ENCODE peak calls at places on chromosomes 1 and 21, in seven cellular contexts. V, U, S, K, Q, Y and H are unnamed samples.

GRCh38 chr1:43844114-43844513 is 89.5 kb upstream of the ARTN start:
- DNase-seq in V (no peak), U (no peak), S (no peak), K (no peak), Q (no peak), Y (no peak), H (no peak)

GRCh38 chr1:205074513-205074912 is 9.7 kb downstream of the TMEM81 start:
- DNase-seq in V (peak; percentile 44), U (peak; percentile 54), S (no peak), K (no peak), Q (no peak), Y (no peak), H (no peak)

GRCh38 chr21:42388740-42389448 is 7.0 kb downstream of the TMPRSS3 start:
- DNase-seq in V (no peak), U (no peak), S (no peak), K (no peak), Q (peak; percentile 47), Y (no peak), H (no peak)

GRCh38 chr1:206496131-206496793 is 11.1 kb upstream of the RASSF5 start:
- DNase-seq in V (no peak), U (no peak), S (no peak), K (no peak), Q (no peak), Y (no peak), H (no peak)

GRCh38 chr21:31420354-31420753 is 76.3 kb upstream of the TIAM1 start:
- DNase-seq in V (no peak), U (no peak), S (no peak), K (no peak), Q (no peak), Y (no peak), H (no peak)

GRCh38 chr1:42933060-42933586 is 25.5 kb downstream of the SLC2A1 start:
- DNase-seq in V (no peak), U (no peak), S (no peak), K (no peak), Q (no peak), Y (no peak), H (no peak)

GRCh38 chr1:204736861-204737260 is 51.3 kb upstream of the LRRN2 start:
- DNase-seq in V (no peak), U (no peak), S (no peak), K (no peak), Q (no peak), Y (no peak), H (no peak)

GRCh38 chr1:191882870-191883269 is 275.4 kb upstream of the RGS18 start:
- DNase-seq in V (no peak), U (no peak), S (no peak), K (no peak), Q (no peak), Y (no peak), H (no peak)

GRCh38 chr1:109274533-109275476 is 8.1 kb downstream of the PSRC1 start:
- DNase-seq in V (peak; percentile 96), U (peak; percentile 94), S (no peak), K (peak; percentile 58), Q (peak; percentile 42), Y (peak; percentile 84), H (peak; percentile 59)

GRCh38 chr1:9406111-9406510 is 113.4 kb downstream of the SPSB1 start:
- DNase-seq in V (no peak), U (no peak), S (no peak), K (no peak), Q (no peak), Y (no peak), H (no peak)

GRCh38 chr1:156584813-156585212 is 5.3 kb downstream of the TTC24 start:
- DNase-seq in V (no peak), U (no peak), S (no peak), K (no peak), Q (peak; percentile 36), Y (no peak), H (no peak)

GRCh38 chr1:156579472-156579871 is at the start of gene TTC24:
- DNase-seq in V (no peak), U (no peak), S (no peak), K (no peak), Q (no peak), Y (no peak), H (no peak)

GRCh38 chr1:156581661-156582387 is 2.3 kb downstream of the TTC24 start:
- DNase-seq in V (no peak), U (no peak), S (no peak), K (no peak), Q (no peak), Y (no peak), H (no peak)

GRCh38 chr1:156583821-156584622 is 4.5 kb downstream of the TTC24 start:
- DNase-seq in V (peak; percentile 88), U (peak; percentile 89), S (peak; percentile 63), K (peak; percentile 82), Q (peak; percentile 55), Y (no peak), H (no peak)

DNA sequence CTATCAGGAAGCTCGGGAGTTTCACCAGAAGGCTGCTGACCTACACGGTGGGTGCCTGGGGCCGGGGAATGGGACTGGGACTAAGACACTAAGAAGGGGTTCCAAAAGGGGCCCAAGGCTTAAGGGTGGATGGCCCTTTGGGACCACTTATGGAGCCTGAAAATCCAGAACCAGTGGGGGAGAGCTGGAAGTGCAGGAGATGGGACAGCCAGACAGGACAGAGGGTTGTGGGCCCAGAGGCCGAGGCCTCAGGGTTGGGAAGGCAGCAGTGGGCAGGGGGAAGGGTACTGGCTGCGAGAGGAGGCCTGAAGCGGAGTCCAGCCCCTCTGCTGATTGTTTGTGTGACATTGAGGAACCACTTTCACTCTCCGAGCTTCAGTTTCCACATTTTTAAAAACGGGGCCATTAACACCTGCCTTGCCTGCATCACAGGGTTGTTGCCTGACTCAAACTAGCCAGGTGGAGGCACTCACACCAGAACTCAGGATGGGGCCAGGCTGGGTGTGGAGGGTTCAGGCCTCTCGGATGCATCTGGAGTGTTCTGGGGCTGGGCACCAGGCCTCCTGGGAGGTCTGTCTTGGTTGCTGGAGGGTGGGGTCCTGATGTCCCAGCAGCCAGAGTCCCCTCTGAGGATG is 3.0 kb downstream of the TTC24 start:
- DNase-seq in V (no peak), U (no peak), S (no peak), K (no peak), Q (no peak), Y (no peak), H (no peak)
- TF ChIP-seq CTCF in V (no peak), U (no peak), S (no peak), K (no peak), Q (no peak), Y (no peak), H (no peak)

DNA sequence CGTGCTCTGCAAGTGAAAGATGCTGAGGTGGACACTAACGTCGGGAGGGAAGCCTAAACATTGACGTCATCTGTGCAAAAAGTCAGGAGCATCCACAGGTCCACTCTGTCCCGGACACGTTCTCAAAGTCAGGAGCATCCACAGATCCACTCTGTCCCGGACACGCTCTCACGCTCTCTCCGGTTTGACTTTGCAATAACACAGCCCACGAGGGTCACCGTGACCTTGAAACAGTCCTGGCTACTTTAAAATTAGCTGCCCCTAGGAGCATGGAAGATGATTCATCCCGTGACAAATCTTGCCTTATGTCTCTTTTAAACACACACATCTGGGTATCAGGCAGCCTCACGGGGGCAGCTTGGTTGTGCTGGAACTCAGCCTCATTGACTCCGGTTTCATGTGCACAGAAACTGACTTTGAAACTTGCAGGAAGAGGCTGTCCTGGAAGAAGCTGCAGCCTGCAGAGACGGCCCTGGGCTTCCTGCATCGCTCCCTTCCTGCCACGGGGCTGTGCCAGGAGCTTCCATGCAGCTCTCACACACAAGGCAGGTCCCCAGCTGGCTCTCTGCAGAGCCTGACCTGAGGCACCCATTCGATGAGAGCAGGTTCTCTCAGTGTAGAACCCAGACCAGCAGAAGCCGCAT is 18.1 kb upstream of the COL18A1 start:
- DNase-seq in V (peak; percentile 46), U (peak; percentile 51), S (peak; percentile 66), K (peak; percentile 90), Q (no peak), Y (peak; percentile 44), H (peak; percentile 55)
- TF ChIP-seq CTCF in V (peak; percentile 14), U (no peak), S (peak; percentile 35), K (peak; percentile 45), Q (no peak), Y (no peak), H (peak; percentile 60)

DNA sequence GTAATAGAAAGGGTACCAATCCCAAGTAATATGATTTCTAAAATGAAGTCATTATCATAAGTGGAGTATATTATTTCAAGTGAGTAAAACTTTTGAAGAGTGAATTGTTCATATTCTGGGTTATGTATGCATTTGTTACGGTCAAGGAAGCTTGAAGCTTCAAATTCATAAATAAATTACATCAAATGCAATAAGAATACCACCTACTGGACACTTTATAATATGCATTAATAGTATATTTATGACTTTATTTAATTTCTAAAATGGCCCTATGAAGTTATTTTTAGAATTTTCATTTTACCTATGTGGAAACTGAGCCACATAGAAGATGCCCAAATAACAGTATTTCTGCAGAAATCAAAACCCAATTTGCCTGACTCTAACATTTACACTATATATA is 260.6 kb downstream of the SMYD3 start:
- DNase-seq in V (no peak), U (no peak), S (no peak), K (no peak), Q (no peak), Y (no peak), H (no peak)
- TF ChIP-seq CTCF in V (no peak), U (peak; percentile 30), S (no peak), K (no peak), Q (no peak), Y (no peak), H (peak; percentile 36)

GRCh38 chr1:23910553-23911246 is 2.5 kb downstream of the CNR2 start:
- DNase-seq in V (no peak), U (no peak), S (no peak), K (no peak), Q (no peak), Y (no peak), H (no peak)

GRCh38 chr1:23909412-23909811 is 3.8 kb downstream of the CNR2 start:
- DNase-seq in V (no peak), U (peak; percentile 24), S (no peak), K (no peak), Q (no peak), Y (no peak), H (peak; percentile 21)

GRCh38 chr1:23906731-23907130 is 6.4 kb downstream of the CNR2 start:
- DNase-seq in V (no peak), U (no peak), S (no peak), K (no peak), Q (no peak), Y (no peak), H (no peak)

GRCh38 chr1:23910144-23910543 is 3.0 kb downstream of the CNR2 start:
- DNase-seq in V (no peak), U (no peak), S (no peak), K (no peak), Q (no peak), Y (no peak), H (no peak)

DNA sequence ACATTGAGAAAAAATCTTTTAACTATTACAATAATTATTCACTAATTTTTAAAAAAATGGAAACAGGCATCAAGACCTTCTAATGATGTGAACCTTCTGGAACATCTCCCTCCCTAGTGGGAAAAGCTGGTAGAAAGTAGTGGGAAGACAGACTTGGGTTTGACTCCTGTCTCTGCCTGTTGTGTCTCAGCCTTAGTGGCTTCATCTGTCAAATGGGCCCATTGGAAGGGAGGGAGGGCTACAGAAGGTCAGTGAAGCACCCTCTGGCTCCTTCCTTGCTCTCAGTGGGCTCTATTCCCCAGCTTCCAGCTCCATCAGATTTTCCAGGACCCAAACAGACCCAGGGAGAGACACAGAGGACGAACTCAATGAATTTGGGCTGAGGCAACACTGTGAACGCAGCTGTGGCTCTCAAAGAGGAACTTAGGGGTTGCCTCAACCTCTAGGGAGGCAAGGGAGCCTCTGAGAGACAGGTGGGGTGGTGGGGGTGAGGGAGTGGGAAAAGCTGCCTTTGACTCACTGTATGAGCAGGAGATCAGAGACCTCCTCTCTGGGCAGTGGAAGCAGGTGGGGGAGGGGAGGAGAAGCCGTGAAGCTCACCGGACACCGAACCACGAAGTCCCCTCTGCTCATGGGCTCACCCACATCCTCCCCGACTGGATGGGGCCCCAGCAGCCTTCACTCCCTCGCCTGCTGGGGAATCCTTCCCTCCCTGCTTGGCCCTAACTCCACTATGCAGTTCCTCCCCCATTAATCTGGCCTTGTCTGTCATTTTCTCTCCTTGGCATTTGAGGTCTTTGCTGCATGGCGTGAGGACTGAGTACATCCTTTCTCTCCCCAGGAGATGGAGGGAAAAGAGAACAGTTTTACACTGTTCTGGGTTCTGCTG is 4.5 kb downstream of the CNR2 start:
- DNase-seq in V (no peak), U (no peak), S (peak; percentile 39), K (no peak), Q (no peak), Y (no peak), H (no peak)
- TF ChIP-seq CTCF in V (no peak), U (no peak), S (no peak), K (no peak), Q (no peak), Y (no peak), H (no peak)